ENCODE peak calls at places on chromosomes 12 and 14, in six cellular contexts. P is brain microvascular endothelial cell, Q is ascending aorta, M is GM23248, Z is IMR-90, F is gastrocnemius medialis. S is an unnamed sample.

GRCh38 chr12:49903700-49904423 is at the start of gene FAIM2:
- DNase-seq in P (peak; percentile 12), Q (no peak), M (peak; percentile 73), Z (peak; percentile 82), F (no peak), S (peak; percentile 32)

GRCh38 chr12:111570090-111570961 is 28.8 kb downstream of the ATXN2 start:
- DNase-seq in P (peak; percentile 86), Q (no peak), M (peak; percentile 87), Z (peak; percentile 92), F (no peak), S (no peak)

GRCh38 chr12:12606793-12607589 is 4.7 kb upstream of the CREBL2 start:
- DNase-seq in P (peak; percentile 71), Q (no peak), M (peak; percentile 65), Z (peak; percentile 65), F (no peak), S (no peak)

GRCh38 chr12:22283006-22283506 is 51.5 kb downstream of the ST8SIA1 start:
- DNase-seq in P (peak; percentile 57), Q (no peak), M (peak; percentile 84), Z (peak; percentile 85), F (no peak), S (no peak)

GRCh38 chr12:65093571-65093970 is 27.5 kb downstream of the WIF1 start:
- DNase-seq in P (no peak), Q (no peak), M (no peak), Z (no peak), F (no peak), S (no peak)

GRCh38 chr12:3130053-3130805 is 53.0 kb downstream of the TSPAN9 start:
- DNase-seq in P (no peak), Q (no peak), M (no peak), Z (peak; percentile 19), F (peak; percentile 25), S (peak; percentile 55)

GRCh38 chr12:113957627-113958026 is 8.5 kb downstream of the RBM19 start:
- DNase-seq in P (no peak), Q (no peak), M (no peak), Z (no peak), F (no peak), S (no peak)

GRCh38 chr12:120939523-120939922 is 35.4 kb upstream of the SPPL3 start:
- DNase-seq in P (no peak), Q (peak; percentile 50), M (no peak), Z (no peak), F (peak; percentile 33), S (peak; percentile 37)

GRCh38 chr12:93818488-93819047 is 141.4 kb downstream of the CRADD start:
- DNase-seq in P (no peak), Q (no peak), M (no peak), Z (no peak), F (no peak), S (no peak)

GRCh38 chr14:77649326-77649725 is 32.9 kb upstream of the SPTLC2 start:
- DNase-seq in P (no peak), Q (no peak), M (peak; percentile 59), Z (peak; percentile 18), F (no peak), S (no peak)

GRCh38 chr12:47734725-47735480 is 9.6 kb upstream of the ENDOU start:
- DNase-seq in P (no peak), Q (no peak), M (no peak), Z (no peak), F (no peak), S (no peak)

GRCh38 chr14:41548666-41549065 is 58.0 kb upstream of the LRFN5 start:
- DNase-seq in P (no peak), Q (no peak), M (peak; percentile 4), Z (peak; percentile 51), F (no peak), S (no peak)

GRCh38 chr12:110301065-110301806 is 20.2 kb downstream of the ATP2A2 start:
- DNase-seq in P (peak; percentile 12), Q (no peak), M (peak; percentile 26), Z (no peak), F (no peak), S (no peak)
- H3K36me3 ChIP-seq in P (peaks cover 62% of the 10 kb centered on the region), Q (peaks cover 52% of the 10 kb centered on the region), M (peaks cover 50% of the 10 kb centered on the region), Z (peaks cover 56% of the 10 kb centered on the region), F (peaks cover 53% of the 10 kb centered on the region), S (peaks cover 44% of the 10 kb centered on the region)

GRCh38 chr12:15662983-15663659 is 126.1 kb downstream of the EPS8 start:
- DNase-seq in P (no peak), Q (no peak), M (no peak), Z (peak; percentile 49), F (no peak), S (no peak)
- H3K36me3 ChIP-seq in P (peaks cover 33% of the 10 kb centered on the region), Q (peaks cover 15% of the 10 kb centered on the region), M (peaks cover 45% of the 10 kb centered on the region), Z (peaks cover 11% of the 10 kb centered on the region), F (peaks cover 12% of the 10 kb centered on the region), S (peaks cover 52% of the 10 kb centered on the region)

GRCh38 chr12:110545812-110546211 is 37.3 kb downstream of the PPTC7 start:
- DNase-seq in P (no peak), Q (no peak), M (peak; percentile 39), Z (peak; percentile 12), F (no peak), S (no peak)

GRCh38 chr12:110548678-110549077 is 34.4 kb downstream of the PPTC7 start:
- DNase-seq in P (peak; percentile 41), Q (no peak), M (peak; percentile 68), Z (peak; percentile 79), F (peak; percentile 32), S (no peak)

GRCh38 chr12:110546339-110546738 is 36.8 kb downstream of the PPTC7 start:
- DNase-seq in P (peak; percentile 66), Q (no peak), M (peak; percentile 90), Z (peak; percentile 94), F (peak; percentile 24), S (no peak)

GRCh38 chr12:110549716-110550115 is 33.4 kb downstream of the PPTC7 start:
- DNase-seq in P (no peak), Q (no peak), M (no peak), Z (no peak), F (peak; percentile 22), S (no peak)

GRCh38 chr12:110547090-110547489 is 36.0 kb downstream of the PPTC7 start:
- DNase-seq in P (no peak), Q (no peak), M (no peak), Z (no peak), F (no peak), S (no peak)
- H3K36me3 ChIP-seq in P (peaks cover 2% of the 10 kb centered on the region), Q (peaks cover 4% of the 10 kb centered on the region), M (no peaks in the 10 kb centered on the region), Z (no peaks in the 10 kb centered on the region), F (peaks cover 5% of the 10 kb centered on the region), S (no peaks in the 10 kb centered on the region)

DNA sequence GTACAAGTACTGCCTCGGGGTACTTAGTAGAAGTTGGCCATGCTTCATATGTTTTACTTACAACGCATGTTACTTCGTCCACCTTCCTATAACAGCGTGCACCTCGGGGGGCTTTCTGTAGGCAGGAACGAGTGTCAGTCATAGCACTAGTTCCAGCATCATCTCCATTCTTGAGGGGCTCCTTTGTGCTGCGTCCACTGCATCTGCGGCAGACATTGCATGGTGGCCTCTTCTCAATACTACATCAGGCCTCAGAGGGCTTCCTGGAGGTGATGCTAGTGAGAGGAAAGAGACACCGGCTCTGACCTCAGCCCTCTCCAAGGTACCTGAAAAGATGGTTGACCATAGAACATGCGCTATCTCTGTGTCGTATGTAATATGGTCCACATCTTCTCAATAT is 121.2 kb upstream of the RTL1 start:
- DNase-seq in P (no peak), Q (no peak), M (no peak), Z (no peak), F (no peak), S (no peak)
- H3K36me3 ChIP-seq in P (peaks cover 57% of the 10 kb centered on the region), Q (no peaks in the 10 kb centered on the region), M (peaks cover 3% of the 10 kb centered on the region), Z (peaks cover 93% of the 10 kb centered on the region), F (no peaks in the 10 kb centered on the region), S (no peaks in the 10 kb centered on the region)

GRCh38 chr12:53530920-53531319 is 23.6 kb upstream of the NPFF start:
- DNase-seq in P (peak; percentile 43), Q (no peak), M (peak; percentile 69), Z (peak; percentile 76), F (no peak), S (no peak)
- H3K36me3 ChIP-seq in P (peaks cover 64% of the 10 kb centered on the region), Q (peaks cover 85% of the 10 kb centered on the region), M (peaks cover 51% of the 10 kb centered on the region), Z (peaks cover 43% of the 10 kb centered on the region), F (peaks cover 85% of the 10 kb centered on the region), S (peaks cover 100% of the 10 kb centered on the region)